ENCODE peak calls at places on chromosome 22, in nine cellular contexts. L, T, F, Q, D, H, C, Z and J are unnamed samples.

GRCh38 chr22:27413702-27414101 is 387.9 kb downstream of the MN1 start:
- DNase-seq in H (no peak), T (no peak), D (no peak), C (no peak), Z (no peak), F (no peak), Q (no peak), L (no peak), J (no peak)

GRCh38 chr22:33049125-33049729 is 9.0 kb downstream of the SYN3 start:
- DNase-seq in L (peak; percentile 64), T (peak; percentile 37), C (peak; percentile 48), F (peak; percentile 79), Q (peak; percentile 51), D (peak; percentile 46), H (peak; percentile 37), Z (no peak), J (no peak)

GRCh38 chr22:38032681-38033521 is 24.3 kb upstream of the PICK1 start:
- DNase-seq in Q (peak; percentile 42), F (no peak), T (no peak), H (no peak), Z (no peak), C (no peak), D (no peak), L (peak; percentile 84), J (no peak)

GRCh38 chr22:42655693-42656092 is 6.5 kb upstream of the CYB5R3 start:
- DNase-seq in H (no peak), F (no peak), C (peak; percentile 87), T (peak; percentile 86), D (no peak), Z (no peak), L (no peak), Q (no peak), J (no peak)

GRCh38 chr22:47918936-47919505 is 1156.6 kb downstream of the TBC1D22A start:
- DNase-seq in Z (no peak), C (no peak), T (peak; percentile 1), D (no peak), L (no peak), F (no peak), Q (no peak), H (no peak), J (no peak)

GRCh38 chr22:42258126-42258525 is 12.3 kb downstream of the TCF20 start:
- DNase-seq in H (no peak), L (no peak), D (no peak), T (no peak), F (no peak), Z (no peak), C (no peak), Q (no peak), J (no peak)

GRCh38 chr22:47548953-47549740 is 786.7 kb downstream of the TBC1D22A start:
- DNase-seq in Z (no peak), C (no peak), D (no peak), H (no peak), F (no peak), T (no peak), L (no peak), Q (no peak), J (no peak)

GRCh38 chr22:32473388-32473952 is 1.1 kb upstream of the FBXO7 start:
- DNase-seq in D (peak; percentile 2), T (peak; percentile 4), L (peak; percentile 79), Z (no peak), Q (peak; percentile 20), H (peak; percentile 58), F (peak; percentile 25), C (peak; percentile 66), J (peak; percentile 50)

GRCh38 chr22:39727541-39727940 is 157.0 kb downstream of the CACNA1I start:
- DNase-seq in F (no peak), T (no peak), L (peak; percentile 58), Z (no peak), H (no peak), D (no peak), Q (peak; percentile 60), C (no peak), J (no peak)

GRCh38 chr22:37183432-37184379 is 4.3 kb downstream of the C1QTNF6 start:
- DNase-seq in C (no peak), F (no peak), H (no peak), L (no peak), Z (no peak), D (no peak), T (no peak), Q (no peak), J (no peak)

GRCh38 chr22:23690713-23691112 is at the start of gene RGL4:
- DNase-seq in Z (no peak), H (no peak), Q (no peak), C (no peak), T (no peak), F (no peak), D (no peak), L (no peak), J (no peak)

GRCh38 chr22:49373289-49373666 is 454.4 kb downstream of the BRD1 start:
- DNase-seq in D (no peak), Q (no peak), T (no peak), L (no peak), C (no peak), F (no peak), H (no peak), Z (no peak), J (no peak)

GRCh38 chr22:19196841-19197612 is 18.5 kb upstream of the SLC25A1 start:
- DNase-seq in D (no peak), Z (no peak), F (no peak), T (no peak), Q (no peak), L (no peak), H (no peak), C (no peak), J (no peak)